ENCODE peak calls at places on chromosomes 3 and 15, in six cellular contexts. One of them, this sample, is unnamed.

GRCh38 chr15:34216527-34217270 is 6.8 kb upstream of the KATNBL1 start:
- DNase-seq in PC-3: peak
- DNase-seq in ELR: no peak
- DNase-seq in upper lobe of right lung: no peak
- DNase-seq in stimulated activated CD4-positive, alpha-beta T cell treated with anti-CD3 and anti-CD28 coated beads, Interleukin-1b, Interleukin-23, amount 100 ng/mL, for 48 hours: no peak
- DNase-seq in activated gamma-delta T cell treated with Interleukin-2 at 50 U/mL for 16 hours: no peak
- DNase-seq in this sample: no peak

GRCh38 chr15:56261854-56262509 is 18.3 kb upstream of the RFX7 start:
- DNase-seq in ELR: peak
- DNase-seq in stimulated activated CD4-positive, alpha-beta T cell treated with anti-CD3 and anti-CD28 coated beads, Interleukin-1b, Interleukin-23, amount 100 ng/mL, for 48 hours: no peak
- DNase-seq in activated gamma-delta T cell treated with Interleukin-2 at 50 U/mL for 16 hours: no peak
- DNase-seq in PC-3: no peak
- DNase-seq in upper lobe of right lung: no peak
- DNase-seq in this sample: peak

GRCh38 chr3:42230860-42231259 is 35.1 kb downstream of the CCK start:
- DNase-seq in PC-3: no peak
- DNase-seq in activated gamma-delta T cell treated with Interleukin-2 at 50 U/mL for 16 hours: no peak
- DNase-seq in upper lobe of right lung: no peak
- DNase-seq in ELR: no peak
- DNase-seq in stimulated activated CD4-positive, alpha-beta T cell treated with anti-CD3 and anti-CD28 coated beads, Interleukin-1b, Interleukin-23, amount 100 ng/mL, for 48 hours: no peak
- DNase-seq in this sample: no peak

GRCh38 chr15:97235285-97235985 is 725.1 kb upstream of the ARRDC4 start:
- DNase-seq in activated gamma-delta T cell treated with Interleukin-2 at 50 U/mL for 16 hours: no peak
- DNase-seq in stimulated activated CD4-positive, alpha-beta T cell treated with anti-CD3 and anti-CD28 coated beads, Interleukin-1b, Interleukin-23, amount 100 ng/mL, for 48 hours: peak
- DNase-seq in ELR: peak
- DNase-seq in upper lobe of right lung: no peak
- DNase-seq in PC-3: peak
- DNase-seq in this sample: peak

GRCh38 chr3:116453676-116454346 is 8.5 kb upstream of the LSAMP start:
- DNase-seq in stimulated activated CD4-positive, alpha-beta T cell treated with anti-CD3 and anti-CD28 coated beads, Interleukin-1b, Interleukin-23, amount 100 ng/mL, for 48 hours: no peak
- DNase-seq in activated gamma-delta T cell treated with Interleukin-2 at 50 U/mL for 16 hours: no peak
- DNase-seq in upper lobe of right lung: no peak
- DNase-seq in ELR: peak
- DNase-seq in PC-3: peak
- DNase-seq in this sample: no peak

GRCh38 chr15:70522323-70522966 is 240.9 kb downstream of the UACA start:
- DNase-seq in ELR: no peak
- DNase-seq in upper lobe of right lung: no peak
- DNase-seq in PC-3: no peak
- DNase-seq in activated gamma-delta T cell treated with Interleukin-2 at 50 U/mL for 16 hours: no peak
- DNase-seq in stimulated activated CD4-positive, alpha-beta T cell treated with anti-CD3 and anti-CD28 coated beads, Interleukin-1b, Interleukin-23, amount 100 ng/mL, for 48 hours: no peak
- DNase-seq in this sample: no peak

GRCh38 chr3:10337323-10338163 is 16.6 kb upstream of the SEC13 start:
- DNase-seq in upper lobe of right lung: no peak
- DNase-seq in stimulated activated CD4-positive, alpha-beta T cell treated with anti-CD3 and anti-CD28 coated beads, Interleukin-1b, Interleukin-23, amount 100 ng/mL, for 48 hours: no peak
- DNase-seq in ELR: no peak
- DNase-seq in PC-3: no peak
- DNase-seq in activated gamma-delta T cell treated with Interleukin-2 at 50 U/mL for 16 hours: no peak
- DNase-seq in this sample: no peak

GRCh38 chr3:180161770-180162169 is 125.0 kb upstream of the PEX5L start:
- DNase-seq in stimulated activated CD4-positive, alpha-beta T cell treated with anti-CD3 and anti-CD28 coated beads, Interleukin-1b, Interleukin-23, amount 100 ng/mL, for 48 hours: no peak
- DNase-seq in activated gamma-delta T cell treated with Interleukin-2 at 50 U/mL for 16 hours: no peak
- DNase-seq in upper lobe of right lung: no peak
- DNase-seq in ELR: no peak
- DNase-seq in PC-3: no peak
- DNase-seq in this sample: no peak

GRCh38 chr3:42830437-42831320 is 21.4 kb downstream of the ACKR2 start:
- DNase-seq in ELR: peak
- DNase-seq in PC-3: peak
- DNase-seq in activated gamma-delta T cell treated with Interleukin-2 at 50 U/mL for 16 hours: no peak
- DNase-seq in upper lobe of right lung: no peak
- DNase-seq in stimulated activated CD4-positive, alpha-beta T cell treated with anti-CD3 and anti-CD28 coated beads, Interleukin-1b, Interleukin-23, amount 100 ng/mL, for 48 hours: no peak
- DNase-seq in this sample: peak

GRCh38 chr3:115659861-115660260 is 36.6 kb downstream of the GAP43 start:
- DNase-seq in upper lobe of right lung: no peak
- DNase-seq in stimulated activated CD4-positive, alpha-beta T cell treated with anti-CD3 and anti-CD28 coated beads, Interleukin-1b, Interleukin-23, amount 100 ng/mL, for 48 hours: no peak
- DNase-seq in PC-3: no peak
- DNase-seq in activated gamma-delta T cell treated with Interleukin-2 at 50 U/mL for 16 hours: no peak
- DNase-seq in ELR: no peak
- DNase-seq in this sample: no peak

GRCh38 chr3:190064112-190064511 is 56.6 kb downstream of the P3H2 start:
- DNase-seq in stimulated activated CD4-positive, alpha-beta T cell treated with anti-CD3 and anti-CD28 coated beads, Interleukin-1b, Interleukin-23, amount 100 ng/mL, for 48 hours: no peak
- DNase-seq in PC-3: peak
- DNase-seq in ELR: peak
- DNase-seq in activated gamma-delta T cell treated with Interleukin-2 at 50 U/mL for 16 hours: no peak
- DNase-seq in upper lobe of right lung: no peak
- DNase-seq in this sample: peak

GRCh38 chr15:89342840-89343239 is 8.2 kb upstream of the POLG start:
- DNase-seq in PC-3: no peak
- DNase-seq in activated gamma-delta T cell treated with Interleukin-2 at 50 U/mL for 16 hours: no peak
- DNase-seq in stimulated activated CD4-positive, alpha-beta T cell treated with anti-CD3 and anti-CD28 coated beads, Interleukin-1b, Interleukin-23, amount 100 ng/mL, for 48 hours: no peak
- DNase-seq in upper lobe of right lung: no peak
- DNase-seq in ELR: no peak
- DNase-seq in this sample: no peak

GRCh38 chr15:101613130-101614000 is 38.8 kb downstream of the TM2D3 start:
- DNase-seq in PC-3: peak
- DNase-seq in stimulated activated CD4-positive, alpha-beta T cell treated with anti-CD3 and anti-CD28 coated beads, Interleukin-1b, Interleukin-23, amount 100 ng/mL, for 48 hours: no peak
- DNase-seq in ELR: no peak
- DNase-seq in activated gamma-delta T cell treated with Interleukin-2 at 50 U/mL for 16 hours: no peak
- DNase-seq in upper lobe of right lung: no peak
- DNase-seq in this sample: peak

GRCh38 chr3:94462931-94463330 is 400.1 kb downstream of the NSUN3 start:
- DNase-seq in activated gamma-delta T cell treated with Interleukin-2 at 50 U/mL for 16 hours: no peak
- DNase-seq in ELR: no peak
- DNase-seq in PC-3: no peak
- DNase-seq in upper lobe of right lung: no peak
- DNase-seq in stimulated activated CD4-positive, alpha-beta T cell treated with anti-CD3 and anti-CD28 coated beads, Interleukin-1b, Interleukin-23, amount 100 ng/mL, for 48 hours: no peak
- DNase-seq in this sample: no peak

GRCh38 chr3:105791919-105792786 is 76.7 kb downstream of the CBLB start:
- DNase-seq in PC-3: no peak
- DNase-seq in stimulated activated CD4-positive, alpha-beta T cell treated with anti-CD3 and anti-CD28 coated beads, Interleukin-1b, Interleukin-23, amount 100 ng/mL, for 48 hours: no peak
- DNase-seq in upper lobe of right lung: no peak
- DNase-seq in activated gamma-delta T cell treated with Interleukin-2 at 50 U/mL for 16 hours: no peak
- DNase-seq in ELR: peak
- DNase-seq in this sample: peak

GRCh38 chr3:157611176-157611575 is 108.0 kb upstream of the VEPH1 start:
- DNase-seq in activated gamma-delta T cell treated with Interleukin-2 at 50 U/mL for 16 hours: no peak
- DNase-seq in stimulated activated CD4-positive, alpha-beta T cell treated with anti-CD3 and anti-CD28 coated beads, Interleukin-1b, Interleukin-23, amount 100 ng/mL, for 48 hours: no peak
- DNase-seq in upper lobe of right lung: no peak
- DNase-seq in ELR: no peak
- DNase-seq in PC-3: no peak
- DNase-seq in this sample: no peak

GRCh38 chr3:144187531-144188230 is 216.1 kb downstream of the DIPK2A start:
- DNase-seq in stimulated activated CD4-positive, alpha-beta T cell treated with anti-CD3 and anti-CD28 coated beads, Interleukin-1b, Interleukin-23, amount 100 ng/mL, for 48 hours: no peak
- DNase-seq in ELR: no peak
- DNase-seq in upper lobe of right lung: no peak
- DNase-seq in PC-3: peak
- DNase-seq in activated gamma-delta T cell treated with Interleukin-2 at 50 U/mL for 16 hours: no peak
- DNase-seq in this sample: no peak

GRCh38 chr15:55562601-55563000 is 25.5 kb downstream of the PYGO1 start:
- DNase-seq in upper lobe of right lung: no peak
- DNase-seq in stimulated activated CD4-positive, alpha-beta T cell treated with anti-CD3 and anti-CD28 coated beads, Interleukin-1b, Interleukin-23, amount 100 ng/mL, for 48 hours: no peak
- DNase-seq in activated gamma-delta T cell treated with Interleukin-2 at 50 U/mL for 16 hours: no peak
- DNase-seq in PC-3: no peak
- DNase-seq in ELR: no peak
- DNase-seq in this sample: no peak

GRCh38 chr15:58731756-58732535 is 17.6 kb downstream of the ADAM10 start:
- DNase-seq in activated gamma-delta T cell treated with Interleukin-2 at 50 U/mL for 16 hours: no peak
- DNase-seq in PC-3: peak
- DNase-seq in ELR: peak
- DNase-seq in stimulated activated CD4-positive, alpha-beta T cell treated with anti-CD3 and anti-CD28 coated beads, Interleukin-1b, Interleukin-23, amount 100 ng/mL, for 48 hours: no peak
- DNase-seq in upper lobe of right lung: no peak
- DNase-seq in this sample: peak

GRCh38 chr3:73418636-73419035 is 206.1 kb downstream of the PDZRN3 start:
- DNase-seq in ELR: no peak
- DNase-seq in PC-3: no peak
- DNase-seq in stimulated activated CD4-positive, alpha-beta T cell treated with anti-CD3 and anti-CD28 coated beads, Interleukin-1b, Interleukin-23, amount 100 ng/mL, for 48 hours: no peak
- DNase-seq in activated gamma-delta T cell treated with Interleukin-2 at 50 U/mL for 16 hours: no peak
- DNase-seq in upper lobe of right lung: no peak
- DNase-seq in this sample: no peak

GRCh38 chr15:88604381-88604951 is 16.7 kb upstream of the AEN start:
- DNase-seq in ELR: no peak
- DNase-seq in activated gamma-delta T cell treated with Interleukin-2 at 50 U/mL for 16 hours: no peak
- DNase-seq in PC-3: no peak
- DNase-seq in upper lobe of right lung: no peak
- DNase-seq in stimulated activated CD4-positive, alpha-beta T cell treated with anti-CD3 and anti-CD28 coated beads, Interleukin-1b, Interleukin-23, amount 100 ng/mL, for 48 hours: no peak
- DNase-seq in this sample: no peak